ENCODE peak calls at places on chromosomes 3 and 15, in five cellular contexts. V, J, U, E and S are unnamed samples. For H3K9me3, the result is how much of the 10 kb centered on the place peaks cover.

GRCh38 chr15:78374436-78375393 is 34.6 kb downstream of the CRABP1 start:
- DNase-seq in E (no peak), V (no peak), J (no peak), U (no peak), S (peak)

GRCh38 chr3:155871746-155872158 is 1.3 kb downstream of the GMPS start:
- DNase-seq in U (no peak), J (no peak), E (no peak), V (no peak), S (no peak)

GRCh38 chr3:129530331-129530761 is 1.9 kb downstream of the RHO start:
- DNase-seq in U (no peak), J (no peak), V (no peak), E (no peak), S (no peak)

GRCh38 chr15:42511010-42511396 is 15.6 kb downstream of the SNAP23 start:
- DNase-seq in U (no peak), E (no peak), V (no peak), J (no peak), S (no peak)

GRCh38 chr3:124821356-124821755 is 65.8 kb downstream of the ITGB5 start:
- DNase-seq in V (no peak), E (no peak), J (no peak), U (no peak), S (no peak)

GRCh38 chr3:160006282-160007163 is 17.9 kb downstream of the IL12A start:
- DNase-seq in V (peak), U (peak), J (no peak), E (no peak), S (peak)

GRCh38 chr3:192169332-192169915 is 557.9 kb downstream of the FGF12 start:
- DNase-seq in E (no peak), U (no peak), J (no peak), V (no peak), S (no peak)

GRCh38 chr3:164533275-164533674 is 545.0 kb downstream of the SI start:
- DNase-seq in E (no peak), V (no peak), U (no peak), J (no peak), S (no peak)

GRCh38 chr3:70065666-70066253 is 66.2 kb downstream of the SAMMSON start:
- DNase-seq in J (no peak), U (no peak), V (no peak), E (no peak), S (no peak)

GRCh38 chr3:70824785-70825184 is 512.3 kb upstream of the MDFIC2 start:
- DNase-seq in U (peak), J (no peak), V (no peak), E (no peak), S (no peak)

GRCh38 chr3:186225603-186226002 is 116.7 kb upstream of the ETV5 start:
- DNase-seq in J (no peak), V (no peak), E (no peak), U (no peak), S (no peak)

GRCh38 chr15:32641517-32642059 is at the start of gene SCG5:
- DNase-seq in U (no peak), V (no peak), J (no peak), E (no peak), S (no peak)

GRCh38 chr3:172511783-172512357 is 11.4 kb downstream of the TNFSF10 start:
- DNase-seq in U (no peak), V (no peak), E (no peak), J (no peak), S (no peak)

GRCh38 chr3:72393455-72393854 is 454.8 kb downstream of the SHQ1 start:
- DNase-seq in J (no peak), E (no peak), V (no peak), U (no peak), S (no peak)

GRCh38 chr15:44029003-44029402 is 166.1 kb downstream of the FRMD5 start:
- DNase-seq in J (no peak), U (no peak), V (no peak), E (no peak), S (no peak)

GRCh38 chr3:58646503-58646902 is 20.1 kb downstream of the FAM3D start:
- DNase-seq in J (no peak), U (no peak), V (no peak), E (no peak), S (no peak)

GRCh38 chr3:197487911-197488391 is 67.8 kb downstream of the BDH1 start:
- DNase-seq in U (no peak), V (no peak), J (peak), E (no peak), S (no peak)

GRCh38 chr3:16060358-16060852 is 114.1 kb upstream of the GALNT15 start:
- DNase-seq in J (no peak), U (no peak), V (peak), E (no peak), S (no peak)

GRCh38 chr15:73578036-73578435 is 55.2 kb downstream of the NPTN start:
- DNase-seq in J (no peak), E (no peak), V (no peak), U (no peak), S (no peak)

GRCh38 chr3:126746395-126747177 is 42.5 kb downstream of the CHCHD6 start:
- DNase-seq in E (no peak), J (peak), V (no peak), U (peak), S (no peak)

GRCh38 chr3:99505646-99506269 is 132.6 kb upstream of the COL8A1 start:
- DNase-seq in E (no peak), J (no peak), V (peak), U (no peak), S (no peak)

GRCh38 chr15:62850318-62850717 is 192.2 kb upstream of the TPM1 start:
- DNase-seq in E (no peak), V (no peak), U (peak), J (no peak), S (no peak)

GRCh38 chr3:20041197-20041780 is 1.0 kb downstream of the KAT2B start:
- DNase-seq in V (peak), J (peak), U (peak), E (peak), S (peak)

DNA sequence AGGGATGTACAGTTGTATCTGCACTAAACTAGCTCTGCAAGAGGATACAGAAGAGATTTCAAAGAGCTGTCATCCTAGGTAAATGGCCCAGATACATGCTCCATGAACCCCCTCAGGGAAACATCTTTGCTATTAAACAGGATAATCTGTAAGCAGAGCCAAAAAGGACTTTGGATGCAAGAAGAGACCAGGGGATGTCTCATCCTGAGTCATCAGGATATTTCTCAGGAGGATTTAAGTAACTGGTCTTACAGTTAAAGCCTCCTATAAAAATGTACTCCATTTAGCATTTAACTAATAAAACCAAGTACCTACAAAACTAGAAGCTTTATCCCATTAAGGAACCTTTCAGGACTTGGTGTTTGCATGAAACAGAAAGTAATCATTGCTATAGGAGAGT is 48.2 kb upstream of the PHLDB2 start:
- DNase-seq in V (no peak), J (no peak), U (no peak), E (no peak), S (no peak)
- H3K9me3 ChIP-seq in V (under half), J (under half), U (under half), E (under half), S (under half)

DNA sequence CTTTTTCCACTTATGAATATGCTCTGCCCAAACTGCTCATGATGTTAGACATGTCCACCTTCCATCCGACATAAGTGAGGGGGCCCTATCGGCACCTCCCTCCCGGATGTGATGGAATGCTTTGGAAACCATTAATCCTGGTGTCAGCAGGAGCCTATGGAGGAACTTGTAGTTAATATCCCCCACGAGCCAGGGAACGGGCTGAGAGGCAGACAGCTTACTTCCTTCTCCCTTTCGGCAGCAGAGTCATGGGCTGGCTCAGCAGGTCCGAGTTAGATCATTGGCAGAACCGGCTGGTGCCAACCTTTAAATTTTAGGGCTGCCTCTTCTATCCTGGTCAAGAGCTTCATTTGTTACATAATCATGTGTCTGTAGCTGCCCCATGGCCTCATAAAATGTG is 61.9 kb upstream of the RGMA start:
- DNase-seq in U (no peak), J (no peak), V (no peak), E (no peak), S (no peak)
- H3K9me3 ChIP-seq in U (under half), J (under half), V (under half), E (under half), S (under half)

DNA sequence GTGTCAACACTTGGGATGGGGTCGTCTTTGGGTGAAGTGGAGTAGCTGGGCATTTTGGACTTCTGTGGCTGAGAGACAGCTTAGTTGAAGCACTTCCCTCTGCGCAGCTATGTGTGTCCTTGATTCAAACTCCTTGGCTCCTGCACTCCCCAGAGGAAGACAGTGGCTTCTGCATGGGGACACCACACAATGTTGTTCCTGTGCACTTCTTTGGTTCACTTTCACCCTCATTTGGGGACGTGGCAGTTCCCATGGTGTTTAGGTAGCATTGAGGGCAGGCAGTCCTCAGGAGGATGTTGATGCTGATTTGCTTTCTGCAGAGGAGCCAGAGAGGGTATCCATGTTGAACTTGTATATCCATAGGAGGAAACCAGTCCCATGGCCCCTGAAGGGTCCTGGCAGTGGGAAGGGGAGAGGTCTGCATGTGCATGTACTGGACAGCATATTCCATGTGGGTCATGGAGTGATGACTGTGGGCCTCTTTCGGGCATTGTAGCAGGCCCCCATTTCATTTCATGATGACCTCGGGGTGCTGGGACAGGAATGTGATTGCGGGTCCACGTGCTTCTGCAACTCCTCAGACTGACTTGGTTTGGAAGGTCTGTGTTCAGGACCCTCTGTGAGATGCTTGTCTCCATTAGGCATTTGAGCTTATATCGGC is 135.4 kb downstream of the SNRPN start:
- DNase-seq in V (no peak), J (no peak), E (no peak), U (no peak), S (no peak)
- H3K9me3 ChIP-seq in V (half or more), J (under half), E (under half), U (half or more), S (under half)

GRCh38 chr3:154540950-154541604 is 111.1 kb upstream of the GPR149 start:
- DNase-seq in E (no peak), V (no peak), U (no peak), J (no peak), S (no peak)

GRCh38 chr3:154538566-154539360 is 108.8 kb upstream of the GPR149 start:
- DNase-seq in U (no peak), J (no peak), E (no peak), V (no peak), S (no peak)
- H3K9me3 ChIP-seq in U (under half), J (under half), E (under half), V (under half), S (under half)

GRCh38 chr15:85515212-85515611 is 134.8 kb downstream of the AKAP13 start:
- DNase-seq in V (no peak), U (no peak), J (no peak), E (no peak), S (no peak)
- H3K9me3 ChIP-seq in V (under half), U (under half), J (under half), E (under half), S (under half)

GRCh38 chr15:96274087-96274440 is 56.4 kb upstream of the NR2F2 start:
- DNase-seq in U (no peak), E (no peak), J (no peak), V (no peak), S (no peak)

GRCh38 chr15:96272427-96272826 is 58.1 kb upstream of the NR2F2 start:
- DNase-seq in U (no peak), J (no peak), V (no peak), E (no peak), S (no peak)

GRCh38 chr15:96274698-96275097 is 55.8 kb upstream of the NR2F2 start:
- DNase-seq in E (no peak), V (no peak), J (no peak), U (no peak), S (no peak)

GRCh38 chr15:96270581-96271172 is 59.8 kb upstream of the NR2F2 start:
- DNase-seq in U (no peak), J (no peak), V (no peak), E (no peak), S (no peak)

DNA sequence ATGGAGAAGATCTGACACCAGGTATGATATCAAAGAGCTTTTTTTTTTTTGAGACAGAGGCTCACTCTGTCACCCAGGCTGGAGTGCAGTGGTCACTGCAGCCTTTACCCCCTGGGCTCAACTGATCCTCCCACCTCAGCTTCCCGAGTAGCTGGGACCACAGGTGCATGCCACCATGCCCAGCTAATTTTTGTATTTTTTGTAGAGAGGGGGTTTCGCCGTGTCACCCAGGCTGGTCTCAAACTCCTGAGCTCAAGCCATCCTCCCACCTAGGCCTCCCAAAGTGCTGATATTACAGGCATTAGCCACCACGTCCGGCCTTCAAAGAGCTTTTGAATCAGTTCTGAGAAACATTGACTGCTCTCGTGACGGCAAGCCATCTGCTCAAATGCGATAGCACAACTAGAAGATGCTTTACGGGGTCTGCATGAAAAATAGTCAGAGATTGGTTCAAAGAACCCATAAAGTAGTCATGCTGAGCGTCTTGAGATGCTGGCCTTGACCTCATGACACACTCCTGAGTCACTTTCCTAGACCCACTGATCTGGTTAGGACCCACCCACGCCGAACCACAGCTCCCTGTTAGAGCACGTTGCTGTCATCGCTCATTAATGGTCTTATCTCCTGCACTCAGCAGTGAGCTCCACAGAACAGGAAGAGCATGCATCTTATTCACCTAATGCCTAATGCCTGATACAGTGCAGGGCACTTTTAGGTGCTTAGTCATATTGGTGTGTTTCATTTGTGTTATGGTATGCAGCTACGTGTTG is 57.0 kb upstream of the NR2F2 start:
- DNase-seq in E (no peak), J (no peak), U (no peak), V (no peak), S (peak)
- H3K9me3 ChIP-seq in E (under half), J (under half), U (under half), V (under half), S (under half)

DNA sequence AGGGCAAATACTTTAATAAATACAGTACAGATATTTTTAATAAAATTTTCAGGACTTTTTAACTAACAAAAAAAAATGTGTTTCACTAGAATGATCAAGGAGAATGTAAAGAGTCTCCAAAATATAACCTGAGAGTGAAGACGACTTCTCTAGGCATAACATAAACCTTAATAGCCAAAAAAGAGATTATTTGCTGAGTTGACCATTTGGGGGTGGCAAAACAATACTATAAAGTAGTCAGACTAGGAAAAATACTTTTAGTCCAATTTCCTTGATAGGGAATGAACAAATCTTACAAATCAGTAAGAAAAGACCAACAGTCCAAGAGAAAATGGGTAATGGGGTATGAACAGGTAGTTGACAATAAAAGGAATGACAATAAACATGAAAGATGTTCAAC is 29.4 kb upstream of the GATM start:
- DNase-seq in J (no peak), U (no peak), E (no peak), V (no peak), S (no peak)
- H3K9me3 ChIP-seq in J (under half), U (under half), E (under half), V (under half), S (under half)